ENCODE peak calls at places on chromosome 6, in eight cellular contexts. Q is CD8-positive, alpha-beta T cell; F is choroid plexus epithelial cell; Y is dorsolateral prefrontal cortex; K is cardiac fibroblast; P is prostate gland; I is left lung; O is hepatocyte. G is an unnamed sample.

GRCh38 chr6:170086639-170087420 is 204.0 kb downstream of the DLL1 start:
- DNase-seq in Q (no peak), F (no peak), Y (no peak), K (no peak), P (no peak), I (peak), O (no peak), G (no peak)

GRCh38 chr6:9334979-9335378 is 899.6 kb upstream of the SLC35B3 start:
- DNase-seq in Q (no peak), F (peak), Y (no peak), K (no peak), P (no peak), I (no peak), O (no peak), G (no peak)

GRCh38 chr6:5981274-5982026 is 25.3 kb downstream of the NRN1 start:
- DNase-seq in Q (no peak), F (no peak), Y (no peak), K (peak), P (no peak), I (no peak), O (no peak), G (peak)

GRCh38 chr6:109202409-109203264 is 107.3 kb downstream of the CEP57L1 start:
- DNase-seq in Q (no peak), F (no peak), Y (no peak), K (peak), P (no peak), I (no peak), O (no peak), G (peak)

GRCh38 chr6:33927112-33927511 is 123.3 kb upstream of the MLN start:
- DNase-seq in Q (no peak), F (no peak), Y (no peak), K (no peak), P (no peak), I (no peak), O (no peak), G (no peak)

GRCh38 chr6:100719883-100720682 is 161.0 kb downstream of the ASCC3 start:
- DNase-seq in Q (no peak), F (peak), Y (no peak), K (peak), P (no peak), I (no peak), O (peak), G (no peak)

GRCh38 chr6:125868996-125869395 is 78.2 kb downstream of the NCOA7 start:
- DNase-seq in Q (no peak), F (no peak), Y (peak), K (peak), P (no peak), I (no peak), O (no peak), G (no peak)

GRCh38 chr6:159061805-159062563 is 17.2 kb upstream of the TAGAP start:
- DNase-seq in Q (no peak), F (no peak), Y (no peak), K (no peak), P (no peak), I (no peak), O (no peak), G (no peak)

GRCh38 chr6:121544691-121545090 is 109.2 kb downstream of the GJA1 start:
- DNase-seq in Q (no peak), F (no peak), Y (no peak), K (peak), P (no peak), I (no peak), O (no peak), G (no peak)

DNA sequence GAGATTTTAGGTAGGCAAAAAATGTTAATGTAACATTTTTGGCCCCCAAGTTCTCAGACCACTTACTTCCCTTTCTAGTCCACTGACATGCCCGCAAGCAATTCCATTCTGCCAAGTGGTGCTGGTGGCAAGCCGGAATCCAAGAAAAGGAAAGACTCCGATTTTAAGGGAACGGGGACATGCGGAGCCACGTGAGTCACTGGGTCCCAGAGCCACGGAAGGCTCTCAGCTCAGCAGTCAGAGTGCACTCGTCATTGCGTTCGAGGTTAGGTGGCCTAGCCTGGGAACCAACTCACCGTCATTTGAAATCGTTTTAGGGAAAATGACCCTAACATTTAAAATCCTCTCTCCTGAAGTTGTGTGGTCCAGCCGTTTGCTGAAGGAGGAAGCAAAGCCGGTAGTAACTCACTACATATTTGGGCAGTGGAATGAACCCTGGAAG is 711 bp upstream of the SIRT5 start:
- DNase-seq in Q (no peak), F (peak), Y (no peak), K (peak), P (peak), I (no peak), O (peak), G (peak)
- H3K4me3 ChIP-seq in Q (peak), F (peak), Y (peak), K (peak), P (peak), I (peak), O (peak), G (peak)

GRCh38 chr6:41059569-41059968 is 6.6 kb downstream of the APOBEC2 start:
- DNase-seq in Q (no peak), F (peak), Y (no peak), K (peak), P (no peak), I (no peak), O (no peak), G (peak)

GRCh38 chr6:41058783-41059181 is 5.8 kb downstream of the APOBEC2 start:
- DNase-seq in Q (no peak), F (no peak), Y (no peak), K (no peak), P (no peak), I (no peak), O (no peak), G (no peak)

GRCh38 chr6:41055149-41055548 is 2.1 kb downstream of the APOBEC2 start:
- DNase-seq in Q (no peak), F (no peak), Y (no peak), K (no peak), P (no peak), I (no peak), O (no peak), G (no peak)

GRCh38 chr6:41053056-41053455 is at the start of gene APOBEC2:
- DNase-seq in Q (no peak), F (no peak), Y (no peak), K (no peak), P (no peak), I (no peak), O (no peak), G (no peak)

GRCh38 chr6:41056768-41057490 is 3.9 kb downstream of the APOBEC2 start:
- DNase-seq in Q (no peak), F (no peak), Y (no peak), K (no peak), P (no peak), I (no peak), O (peak), G (no peak)
- H3K4me3 ChIP-seq in Q (no peak), F (no peak), Y (no peak), K (no peak), P (no peak), I (no peak), O (no peak), G (no peak)

DNA sequence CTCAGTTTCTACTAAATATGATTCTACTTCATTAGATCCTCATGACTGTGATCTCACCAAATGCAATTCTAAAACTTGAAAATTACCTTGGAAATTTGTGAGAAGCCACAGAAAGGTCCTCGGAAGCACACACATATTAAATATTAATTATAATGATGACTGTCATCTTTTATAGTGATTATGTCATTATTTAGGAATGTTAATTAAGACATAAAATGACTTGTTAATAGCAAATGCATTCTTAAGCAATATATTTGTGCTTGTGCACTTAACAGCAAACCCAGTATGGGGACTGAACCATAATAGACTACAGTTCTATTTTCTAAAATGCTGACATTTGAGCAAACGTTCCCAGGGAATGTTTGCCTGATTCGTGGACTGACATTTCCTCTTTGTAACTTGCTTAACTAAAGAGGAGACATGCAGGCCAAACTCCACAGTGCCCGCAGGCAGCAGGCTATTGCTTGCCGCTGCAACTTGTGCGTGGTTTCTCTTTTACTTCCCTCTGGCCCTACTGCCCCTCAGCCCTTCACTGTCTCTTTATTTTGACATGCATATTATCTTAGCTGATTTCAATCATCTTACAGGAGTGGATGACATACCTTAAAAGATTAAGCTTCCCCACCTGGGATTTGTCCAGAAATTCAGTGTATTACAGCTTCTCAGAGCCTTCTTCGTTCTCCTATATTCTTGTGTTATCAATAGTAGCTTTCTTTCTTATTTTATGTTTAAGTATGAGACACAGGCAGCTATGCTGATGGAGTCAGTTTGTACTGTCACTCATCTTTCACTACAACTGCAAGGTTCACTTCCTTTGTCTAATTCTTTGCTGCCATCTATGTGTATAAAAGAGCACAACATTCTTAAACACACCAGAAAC is 141.5 kb downstream of the GMDS start:
- DNase-seq in Q (no peak), F (peak), Y (no peak), K (peak), P (no peak), I (no peak), O (peak), G (peak)
- H3K4me3 ChIP-seq in Q (no peak), F (peak), Y (no peak), K (no peak), P (no peak), I (no peak), O (no peak), G (no peak)

GRCh38 chr6:13811627-13812358 is 2.6 kb downstream of the MCUR1 start:
- DNase-seq in Q (no peak), F (no peak), Y (no peak), K (no peak), P (no peak), I (no peak), O (peak), G (no peak)

GRCh38 chr6:13812359-13812642 is 2.1 kb downstream of the MCUR1 start:
- DNase-seq in Q (no peak), F (no peak), Y (no peak), K (no peak), P (no peak), I (no peak), O (no peak), G (no peak)

GRCh38 chr6:13814176-13814937 is at the start of gene MCUR1:
- DNase-seq in Q (peak), F (peak), Y (peak), K (peak), P (peak), I (peak), O (peak), G (peak)

GRCh38 chr6:13813621-13814175 is 659 bp downstream of the MCUR1 start:
- DNase-seq in Q (peak), F (peak), Y (peak), K (peak), P (peak), I (peak), O (peak), G (peak)

GRCh38 chr6:13813011-13813410 is 1.3 kb downstream of the MCUR1 start:
- DNase-seq in Q (no peak), F (no peak), Y (no peak), K (no peak), P (no peak), I (no peak), O (no peak), G (no peak)
- H3K4me3 ChIP-seq in Q (no peak), F (peak), Y (peak), K (peak), P (peak), I (peak), O (peak), G (peak)

GRCh38 chr6:46651766-46652165 is 852 bp downstream of the CYP39A1 start:
- DNase-seq in Q (no peak), F (peak), Y (no peak), K (no peak), P (no peak), I (no peak), O (no peak), G (no peak)
- H3K4me3 ChIP-seq in Q (no peak), F (peak), Y (peak), K (no peak), P (peak), I (peak), O (peak), G (peak)

G was measured in brain microvascular endothelial cell.